ENCODE peak calls at places on chromosomes 13 and 19, in seven cellular contexts. P is neural progenitor cell, I is hepatocyte, Y is GM23338, X is HCT116, J is PC-3, R is MM.1S. U is an unnamed sample.

GRCh38 chr13:113083402-113084061 is 22.1 kb upstream of the F7 start:
- DNase-seq in P (no peak), I (no peak), Y (no peak), X (peak; percentile 42), J (peak; percentile 52), R (no peak), U (peak; percentile 73)

GRCh38 chr19:32022044-32022945 is 323.1 kb upstream of the ZNF507 start:
- DNase-seq in P (no peak), I (no peak), Y (no peak), X (no peak), J (no peak), R (no peak), U (no peak)

GRCh38 chr13:77386880-77387606 is 60.1 kb upstream of the MYCBP2 start:
- DNase-seq in P (no peak), I (no peak), Y (no peak), X (no peak), J (peak; percentile 76), R (no peak), U (peak; percentile 84)

GRCh38 chr19:12868540-12869112 is 12.6 kb downstream of the DNASE2 start:
- DNase-seq in P (no peak), I (no peak), Y (peak; percentile 71), X (no peak), J (peak; percentile 36), R (no peak), U (peak; percentile 25)

GRCh38 chr13:49248433-49249002 is 793 bp downstream of the CDADC1 start:
- DNase-seq in P (peak; percentile 4), I (peak; percentile 6), Y (no peak), X (no peak), J (peak; percentile 6), R (peak; percentile 9), U (peak; percentile 52)

GRCh38 chr19:49331616-49332055 is 3.6 kb upstream of the CD37 start:
- DNase-seq in P (peak; percentile 64), I (peak; percentile 67), Y (peak; percentile 74), X (peak; percentile 37), J (peak; percentile 55), R (peak; percentile 54), U (peak; percentile 60)

GRCh38 chr13:49082653-49083536 is 107.2 kb downstream of the FNDC3A start:
- DNase-seq in P (no peak), I (no peak), Y (no peak), X (no peak), J (no peak), R (no peak), U (peak; percentile 89)

GRCh38 chr13:58032676-58033440 is 401.3 kb downstream of the PCDH17 start:
- DNase-seq in P (no peak), I (no peak), Y (no peak), X (no peak), J (no peak), R (no peak), U (no peak)

GRCh38 chr19:50496189-50497029 is 14.6 kb downstream of the JOSD2 start:
- DNase-seq in P (peak; percentile 81), I (no peak), Y (peak; percentile 59), X (no peak), J (no peak), R (no peak), U (no peak)

GRCh38 chr19:43467276-43467675 is 1.9 kb upstream of the LYPD3 start:
- DNase-seq in P (no peak), I (no peak), Y (no peak), X (no peak), J (peak; percentile 23), R (no peak), U (no peak)

GRCh38 chr19:54576411-54576976 is 2.9 kb downstream of the LILRA2 start:
- DNase-seq in P (no peak), I (peak; percentile 12), Y (peak; percentile 5), X (no peak), J (no peak), R (no peak), U (no peak)

GRCh38 chr13:24742986-24743385 is 21.0 kb upstream of the RNF17 start:
- DNase-seq in P (no peak), I (no peak), Y (no peak), X (no peak), J (no peak), R (no peak), U (no peak)

GRCh38 chr13:24742294-24742693 is 21.7 kb upstream of the RNF17 start:
- DNase-seq in P (peak; percentile 62), I (no peak), Y (peak; percentile 28), X (no peak), J (no peak), R (no peak), U (no peak)

GRCh38 chr13:24741791-24742190 is 22.2 kb upstream of the RNF17 start:
- DNase-seq in P (no peak), I (no peak), Y (no peak), X (no peak), J (no peak), R (no peak), U (no peak)

GRCh38 chr13:24740014-24740890 is 23.7 kb upstream of the RNF17 start:
- DNase-seq in P (no peak), I (no peak), Y (no peak), X (no peak), J (no peak), R (no peak), U (no peak)

DNA sequence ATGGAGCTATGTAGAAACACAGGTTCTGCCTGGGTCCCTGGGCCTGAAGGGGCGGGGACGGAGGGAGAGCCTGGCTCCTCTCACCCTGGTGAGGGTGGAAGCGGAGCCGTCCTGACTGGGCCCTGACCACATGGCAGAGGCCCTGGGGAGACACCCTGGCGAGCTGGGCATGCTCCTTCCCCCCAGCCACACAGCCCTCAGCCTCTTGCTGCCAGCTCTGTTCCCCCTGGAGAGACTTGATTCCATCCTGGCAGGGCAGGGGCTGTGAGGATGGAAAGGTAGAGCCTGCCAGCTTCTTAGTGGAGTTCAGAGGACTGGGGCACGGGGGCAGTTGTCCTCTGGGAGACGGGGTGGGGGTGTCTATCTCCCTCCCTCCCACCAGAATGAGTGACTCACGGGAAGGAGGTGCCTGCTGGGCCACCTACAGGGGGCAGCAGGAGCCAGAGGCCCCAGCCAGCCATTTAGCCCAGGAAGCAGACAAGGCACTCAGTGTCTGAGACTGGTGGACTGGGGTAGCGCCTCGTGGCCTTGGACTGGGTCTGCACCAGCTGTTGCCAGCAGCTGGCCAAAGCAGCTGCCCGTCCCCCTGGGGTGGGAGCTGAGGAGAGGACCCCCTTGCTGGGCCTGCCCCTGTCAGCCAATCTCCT is 22.8 kb upstream of the RNF17 start:
- DNase-seq in P (no peak), I (no peak), Y (peak; percentile 39), X (no peak), J (no peak), R (no peak), U (peak; percentile 16)
- TF ChIP-seq EZH2phosphoT487 in P (no peak), I (no peak), Y (no peak), X (no peak), J (no peak), R (no peak), U (no peak)

GRCh38 chr19:383922-384800 is 24.8 kb downstream of the C2CD4C start:
- DNase-seq in P (peak; percentile 77), I (peak; percentile 49), Y (peak; percentile 89), X (no peak), J (no peak), R (no peak), U (peak; percentile 25)
- TF ChIP-seq EZH2 in P (no peak), I (no peak), Y (no peak), X (no peak), J (no peak), R (peak; percentile 89), U (no peak)

GRCh38 chr13:20116213-20116612 is 44.6 kb downstream of the GJA3 start:
- DNase-seq in P (no peak), I (no peak), Y (peak; percentile 65), X (no peak), J (no peak), R (no peak), U (no peak)

GRCh38 chr13:20118268-20119140 is 42.3 kb downstream of the GJA3 start:
- DNase-seq in P (peak; percentile 63), I (peak; percentile 84), Y (peak; percentile 72), X (no peak), J (peak; percentile 26), R (no peak), U (peak; percentile 75)

GRCh38 chr13:20121154-20121515 is 39.7 kb downstream of the GJA3 start:
- DNase-seq in P (no peak), I (no peak), Y (no peak), X (no peak), J (peak; percentile 50), R (no peak), U (peak; percentile 27)

GRCh38 chr13:20124303-20124702 is 36.5 kb downstream of the GJA3 start:
- DNase-seq in P (no peak), I (no peak), Y (no peak), X (no peak), J (no peak), R (no peak), U (peak; percentile 68)

DNA sequence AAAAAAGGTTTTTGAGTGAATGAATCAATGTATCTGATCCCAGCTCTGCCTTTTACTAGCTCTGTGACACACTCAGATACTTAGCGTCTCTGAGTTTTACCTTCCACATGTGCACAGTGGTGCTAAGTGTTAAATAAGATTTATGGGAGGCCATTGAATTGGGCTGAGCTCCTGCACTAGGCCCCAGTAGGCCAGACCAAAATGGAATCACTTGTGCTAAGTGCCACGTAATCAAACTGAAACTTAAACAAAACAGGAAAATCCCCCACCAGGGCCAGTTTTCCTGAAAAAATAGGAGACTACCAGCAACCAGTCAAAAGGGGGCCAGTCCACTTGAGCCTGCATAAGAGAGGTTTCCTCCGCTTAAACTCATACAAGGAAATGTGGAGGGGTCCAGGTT is 40.9 kb downstream of the GJA3 start:
- DNase-seq in P (no peak), I (no peak), Y (no peak), X (no peak), J (no peak), R (no peak), U (no peak)
- H3K4me2 ChIP-seq in P (peak overlapping the region; percentile 5), I (peak overlapping the region; percentile 92), Y (peak overlapping the region; percentile 64), X (peak overlapping the region; percentile 96), J (peak overlapping the region; percentile 91), R (peak overlapping the region; percentile 70), U (peak overlapping the region; percentile 64)

DNA sequence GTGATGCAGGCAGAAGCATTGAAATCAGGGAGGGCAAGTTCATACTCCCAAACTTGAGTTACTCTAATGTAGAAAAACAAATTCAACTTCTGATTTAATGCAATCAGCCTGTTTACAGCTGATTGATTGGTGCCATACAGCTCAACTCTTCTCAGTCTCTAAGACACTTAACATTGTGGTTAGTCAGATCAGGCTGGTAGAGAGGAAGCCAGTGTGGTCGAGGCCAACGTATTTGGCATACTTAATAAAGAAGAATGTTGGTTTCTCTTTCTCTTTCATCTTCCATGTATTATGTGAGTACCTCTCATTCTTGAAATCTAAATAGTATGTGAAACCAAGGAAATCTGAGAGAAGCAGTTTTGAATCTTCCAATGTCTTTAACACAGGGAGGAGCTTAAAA is 255.0 kb upstream of the SLITRK1 start:
- DNase-seq in P (no peak), I (no peak), Y (no peak), X (no peak), J (no peak), R (peak; percentile 96), U (no peak)
- TF ChIP-seq EZH2phosphoT487 in P (no peak), I (no peak), Y (no peak), X (no peak), J (no peak), R (no peak), U (no peak)

U was measured in GM23248.